ENCODE peak calls at places on chromosomes 13 and 19, in six cellular contexts. Q is cardiac muscle cell, H is neural progenitor cell, T is heart right ventricle, L is kidney, P is PC-3. K is an unnamed sample. For H3K36me3, the result is how much of the 10 kb centered on the place peaks cover.

GRCh38 chr19:47075941-47076340 is 27.5 kb upstream of the TMEM160 start:
- DNase-seq in Q (no peak), H (no peak), T (no peak), L (no peak), P (no peak), K (no peak)

GRCh38 chr19:39187552-39187943 is 9.2 kb upstream of the NCCRP1 start:
- DNase-seq in Q (peak), H (no peak), T (no peak), L (peak), P (no peak), K (no peak)

GRCh38 chr19:9936151-9937000 is at the start of gene OLFM2:
- DNase-seq in Q (peak), H (peak), T (peak), L (peak), P (no peak), K (no peak)

GRCh38 chr13:113110852-113111315 is 5.3 kb downstream of the F7 start:
- DNase-seq in Q (no peak), H (no peak), T (no peak), L (peak), P (no peak), K (peak)

GRCh38 chr19:38959618-38960017 is 15.9 kb downstream of the FBXO17 start:
- DNase-seq in Q (no peak), H (no peak), T (no peak), L (peak), P (no peak), K (no peak)

GRCh38 chr19:41355035-41355434 is 1.3 kb upstream of the TGFB1 start:
- DNase-seq in Q (no peak), H (no peak), T (no peak), L (no peak), P (no peak), K (no peak)

GRCh38 chr13:57557979-57558529 is 73.5 kb upstream of the PCDH17 start:
- DNase-seq in Q (peak), H (peak), T (no peak), L (no peak), P (peak), K (no peak)

GRCh38 chr13:53105881-53106280 is 77.3 kb downstream of the OLFM4 start:
- DNase-seq in Q (no peak), H (no peak), T (no peak), L (no peak), P (no peak), K (no peak)

GRCh38 chr13:45705936-45706335 is 3.8 kb downstream of the CBY2 start:
- DNase-seq in Q (no peak), H (no peak), T (no peak), L (no peak), P (no peak), K (no peak)

GRCh38 chr13:74250738-74251190 is 116.6 kb upstream of the KLF12 start:
- DNase-seq in Q (no peak), H (no peak), T (no peak), L (no peak), P (peak), K (no peak)

GRCh38 chr19:29171525-29171924 is 41.4 kb downstream of the UQCRFS1 start:
- DNase-seq in Q (no peak), H (no peak), T (no peak), L (no peak), P (no peak), K (no peak)

GRCh38 chr13:91133941-91134772 is 213.3 kb upstream of the MIR17HG start:
- DNase-seq in Q (peak), H (peak), T (no peak), L (no peak), P (peak), K (no peak)

GRCh38 chr13:84263354-84264069 is 381.2 kb upstream of the SLITRK1 start:
- DNase-seq in Q (no peak), H (no peak), T (no peak), L (no peak), P (no peak), K (no peak)

GRCh38 chr13:26628706-26629105 is 71.2 kb downstream of the WASF3 start:
- DNase-seq in Q (peak), H (peak), T (no peak), L (peak), P (peak), K (no peak)

GRCh38 chr13:95378603-95379002 is 77.4 kb upstream of the ABCC4 start:
- DNase-seq in Q (no peak), H (no peak), T (peak), L (no peak), P (peak), K (peak)

GRCh38 chr19:55353803-55354697 is 469 bp downstream of the COX6B2 start:
- DNase-seq in Q (peak), H (peak), T (peak), L (peak), P (peak), K (peak)

GRCh38 chr13:42707003-42707402 is 74.4 kb upstream of the FAM216B start:
- DNase-seq in Q (no peak), H (no peak), T (no peak), L (no peak), P (no peak), K (no peak)

GRCh38 chr13:113906566-113906965 is 42.7 kb upstream of the GAS6 start:
- DNase-seq in Q (no peak), H (no peak), T (no peak), L (no peak), P (no peak), K (no peak)

GRCh38 chr13:74068471-74068870 is 65.7 kb downstream of the KLF12 start:
- DNase-seq in Q (no peak), H (no peak), T (no peak), L (no peak), P (no peak), K (no peak)

GRCh38 chr19:42452590-42452989 is 9.8 kb upstream of the CXCL17 start:
- DNase-seq in Q (no peak), H (no peak), T (no peak), L (no peak), P (no peak), K (no peak)

GRCh38 chr19:7701654-7702457 is at the start of gene FCER2:
- DNase-seq in Q (no peak), H (no peak), T (no peak), L (no peak), P (no peak), K (no peak)

DNA sequence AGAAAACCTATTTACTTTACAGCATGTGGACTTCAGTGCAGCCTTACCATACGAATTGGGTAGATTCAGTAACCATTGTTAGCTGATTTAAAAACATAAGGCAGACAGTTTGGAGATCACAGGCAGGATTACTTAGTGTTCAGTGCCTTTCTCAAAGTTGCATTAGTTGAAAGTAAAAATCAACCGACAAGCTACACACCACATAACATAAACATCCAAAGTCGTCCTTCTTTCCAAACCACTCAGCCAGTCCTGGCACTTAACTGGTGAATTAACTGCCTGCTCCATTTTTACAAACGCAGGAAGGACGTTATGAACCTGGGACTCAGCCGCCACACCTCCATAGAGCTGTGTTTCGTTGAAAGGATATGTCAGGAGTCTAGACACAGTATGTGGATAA is 91.4 kb downstream of the COL4A1 start:
- DNase-seq in Q (no peak), H (no peak), T (no peak), L (no peak), P (no peak), K (no peak)
- H3K4me3 ChIP-seq in Q (no peak), H (no peak), T (no peak), L (no peak), P (no peak), K (no peak)

GRCh38 chr13:60612593-60612992 is 215.6 kb downstream of the TDRD3 start:
- DNase-seq in Q (no peak), H (peak), T (no peak), L (no peak), P (no peak), K (no peak)
- H3K27ac ChIP-seq in Q (no peak), H (no peak), T (no peak), L (no peak), P (no peak), K (no peak)

DNA sequence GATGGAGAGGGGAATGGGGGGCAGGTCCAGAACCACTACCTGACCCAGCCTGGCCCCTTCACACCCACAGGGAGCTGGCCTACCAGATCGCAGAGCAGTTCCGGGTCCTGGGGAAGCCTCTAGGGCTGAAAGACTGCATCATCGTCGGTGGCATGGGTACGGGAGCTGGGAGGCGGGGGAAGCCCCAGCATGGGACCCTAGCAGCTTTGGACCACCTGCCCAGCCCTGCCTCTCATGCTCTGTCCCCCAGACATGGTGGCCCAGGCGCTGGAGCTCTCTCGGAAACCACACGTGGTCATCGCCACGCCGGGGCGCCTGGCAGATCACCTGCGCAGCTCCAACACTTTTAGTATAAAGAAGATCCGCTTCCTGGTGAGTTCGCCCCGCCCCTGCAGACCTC is 2.1 kb downstream of the DDX49 start:
- DNase-seq in Q (no peak), H (no peak), T (no peak), L (peak), P (no peak), K (no peak)
- H3K36me3 ChIP-seq in Q (under half), H (under half), T (under half), L (under half), P (under half), K (under half)

GRCh38 chr13:50225188-50226155 is 210.2 kb downstream of the KCNRG start:
- DNase-seq in Q (no peak), H (peak), T (no peak), L (no peak), P (no peak), K (no peak)

GRCh38 chr13:50224534-50224933 is 209.3 kb downstream of the KCNRG start:
- DNase-seq in Q (no peak), H (no peak), T (no peak), L (no peak), P (peak), K (no peak)

GRCh38 chr13:50219743-50220142 is 204.5 kb downstream of the KCNRG start:
- DNase-seq in Q (no peak), H (no peak), T (no peak), L (no peak), P (no peak), K (no peak)

GRCh38 chr13:50220938-50221337 is 205.7 kb downstream of the KCNRG start:
- DNase-seq in Q (no peak), H (no peak), T (no peak), L (no peak), P (no peak), K (no peak)

DNA sequence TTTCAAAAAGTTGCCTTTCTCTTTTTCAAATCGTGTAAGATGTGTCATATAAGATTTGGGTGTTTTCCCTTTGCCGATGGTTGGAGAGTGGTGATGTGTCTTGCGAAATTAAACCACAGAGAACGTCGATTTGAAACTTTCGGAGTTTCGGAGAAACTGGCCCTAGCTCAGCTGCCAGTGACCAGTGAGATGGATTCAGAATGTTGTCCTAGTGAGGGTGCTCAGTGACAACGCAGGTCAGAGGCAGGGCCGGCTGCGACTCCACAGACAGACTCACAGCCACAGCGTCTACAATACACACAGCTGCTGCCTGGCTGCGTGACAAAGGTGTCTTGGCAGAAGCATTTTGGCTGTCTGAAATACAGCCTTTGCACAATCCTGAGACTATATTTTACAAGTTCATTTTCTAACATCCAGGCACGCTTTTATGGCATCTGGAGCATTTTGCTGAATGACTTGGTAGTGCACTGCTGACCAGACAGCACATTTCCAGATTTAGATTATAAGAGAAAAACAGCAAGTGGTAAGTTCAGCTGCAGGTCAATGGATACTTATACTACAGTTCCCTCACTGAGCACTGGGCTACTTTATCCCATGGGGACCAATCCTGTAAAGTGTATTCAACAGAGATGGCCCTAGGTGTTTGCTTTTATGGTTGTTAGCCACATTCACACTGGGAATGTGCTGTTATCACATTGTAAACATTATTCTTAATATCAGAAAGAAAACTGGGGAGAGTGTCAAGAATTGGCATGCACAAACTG is 207.5 kb downstream of the KCNRG start:
- DNase-seq in Q (no peak), H (no peak), T (peak), L (peak), P (peak), K (peak)
- H3K4me3 ChIP-seq in Q (no peak), H (no peak), T (no peak), L (no peak), P (peak), K (peak)

GRCh38 chr13:101554420-101555125 is 102.1 kb downstream of the ITGBL1 start:
- DNase-seq in Q (no peak), H (no peak), T (no peak), L (no peak), P (peak), K (no peak)
- H3K27ac ChIP-seq in Q (no peak), H (no peak), T (no peak), L (no peak), P (no peak), K (no peak)

GRCh38 chr19:36833430-36833829 is 4.8 kb downstream of the ZNF790 start:
- DNase-seq in Q (no peak), H (no peak), T (no peak), L (no peak), P (no peak), K (no peak)
- H3K36me3 ChIP-seq in Q (under half), H (under half), T (half or more), L (under half), P (under half), K (under half)

GRCh38 chr19:14149509-14149994 is 13.2 kb upstream of the ASF1B start:
- DNase-seq in Q (no peak), H (no peak), T (peak), L (peak), P (no peak), K (peak)
- H3K4me3 ChIP-seq in Q (no peak), H (no peak), T (peak), L (no peak), P (no peak), K (peak)

DNA sequence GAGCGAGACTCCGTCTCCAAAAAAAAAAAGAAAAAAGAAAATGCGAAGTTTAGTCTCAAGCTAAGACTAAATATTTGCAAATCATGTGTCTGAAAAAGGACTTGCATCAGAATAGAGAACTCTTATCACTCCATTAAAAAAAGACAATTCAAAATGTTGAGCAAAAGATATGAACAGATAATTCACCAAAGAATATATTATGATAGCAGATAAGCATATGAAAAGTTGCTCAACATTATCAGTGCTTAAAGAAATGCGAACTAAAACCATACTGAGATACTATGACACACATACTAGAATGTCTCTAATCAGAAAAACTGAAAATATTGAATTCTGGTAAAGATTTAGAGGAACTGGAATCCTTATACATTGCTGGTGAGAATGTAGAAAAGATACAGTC is 38.7 kb upstream of the SACS start:
- DNase-seq in Q (no peak), H (no peak), T (no peak), L (no peak), P (no peak), K (no peak)
- H3K27ac ChIP-seq in Q (no peak), H (no peak), T (no peak), L (no peak), P (peak), K (no peak)

DNA sequence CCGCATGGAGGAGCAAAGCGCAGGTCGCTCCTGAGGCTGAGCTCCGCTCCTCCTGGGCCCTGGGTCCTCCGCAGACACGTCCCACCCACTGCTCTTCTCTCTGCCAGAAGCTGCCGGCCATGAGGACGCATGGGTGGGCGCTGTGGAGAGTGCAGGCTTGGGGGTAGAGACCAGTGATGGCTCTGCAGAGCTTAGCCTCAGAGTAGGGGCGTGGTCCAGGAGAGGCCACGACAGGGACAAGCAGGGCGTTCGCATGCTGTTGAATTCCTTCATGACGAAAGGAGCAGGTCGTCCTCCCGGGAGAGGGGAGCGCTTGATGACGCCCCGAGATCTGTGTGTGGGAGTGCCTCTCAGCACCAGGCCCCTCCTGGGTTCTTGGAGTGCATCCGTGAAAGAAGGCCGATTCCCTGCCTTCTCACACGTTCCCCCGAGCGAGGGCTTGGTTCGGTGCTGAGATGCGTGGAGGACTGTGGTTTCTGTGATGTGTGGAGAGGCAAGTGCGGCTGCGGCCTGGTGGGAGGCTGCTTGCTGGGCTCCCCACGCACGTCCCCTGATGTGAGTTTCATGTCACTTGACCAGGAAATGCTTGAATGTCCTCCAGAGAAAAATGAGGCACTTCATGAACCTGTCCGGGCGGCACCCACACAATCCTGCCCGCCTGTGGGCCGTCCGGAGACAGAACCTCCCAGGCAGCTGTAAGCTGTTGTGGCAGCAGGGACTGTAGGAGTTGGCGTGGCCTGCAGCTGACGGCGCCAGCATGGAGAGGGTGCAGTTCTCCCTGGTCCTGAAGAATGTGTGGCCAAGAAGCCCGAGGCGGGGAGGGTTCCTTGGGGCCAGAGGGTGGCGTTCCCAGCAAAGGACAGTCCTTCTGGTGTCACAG is 4.5 kb downstream of the SF3A2 start:
- DNase-seq in Q (no peak), H (no peak), T (no peak), L (peak), P (no peak), K (no peak)
- H3K36me3 ChIP-seq in Q (under half), H (under half), T (under half), L (under half), P (under half), K (under half)

GRCh38 chr19:1355258-1355973 is 28.3 kb upstream of the NDUFS7 start:
- DNase-seq in Q (no peak), H (peak), T (no peak), L (no peak), P (peak), K (no peak)
- H3K4me3 ChIP-seq in Q (peak), H (peak), T (peak), L (peak), P (peak), K (peak)